ENCODE peak calls at places on chromosomes 16 and 17, in five cellular contexts. E is MM.1S, W is GM23248, P is esophagus squamous epithelium, X is lower lobe of right lung. J is an unnamed sample.

GRCh38 chr17:61574542-61575351 is 16.3 kb downstream of the NACA2 start:
- DNase-seq in E (no peak), W (peak; percentile 66), P (no peak), X (no peak), J (no peak)

GRCh38 chr16:3458852-3459361 is 15.4 kb downstream of the NAA60 start:
- DNase-seq in E (peak; percentile 31), W (peak; percentile 50), P (no peak), X (no peak), J (no peak)

GRCh38 chr17:79027274-79027924 is 3.4 kb downstream of the C1QTNF1 start:
- DNase-seq in E (no peak), W (peak; percentile 43), P (no peak), X (no peak), J (peak; percentile 15)

GRCh38 chr17:38510424-38511125 is 82.3 kb downstream of the ARHGAP23 start:
- DNase-seq in E (no peak), W (no peak), P (no peak), X (no peak), J (no peak)

GRCh38 chr17:69637399-69638165 is 223.1 kb downstream of the MAP2K6 start:
- DNase-seq in E (no peak), W (peak; percentile 80), P (no peak), X (no peak), J (no peak)

GRCh38 chr16:56349711-56350161 is 75.6 kb downstream of the AMFR start:
- DNase-seq in E (no peak), W (no peak), P (no peak), X (no peak), J (no peak)

GRCh38 chr17:17079761-17080160 is 37.5 kb downstream of the MPRIP start:
- DNase-seq in E (no peak), W (no peak), P (no peak), X (peak; percentile 79), J (peak; percentile 49)

GRCh38 chr16:48125888-48126287 is 29.9 kb downstream of the ABCC12 start:
- DNase-seq in E (no peak), W (no peak), P (no peak), X (no peak), J (no peak)

GRCh38 chr17:45224671-45225050 is 3.0 kb downstream of the FMNL1 start:
- DNase-seq in E (peak; percentile 21), W (no peak), P (no peak), X (no peak), J (no peak)

GRCh38 chr16:324201-324450 is 28.4 kb downstream of the AXIN1 start:
- DNase-seq in E (no peak), W (no peak), P (no peak), X (no peak), J (no peak)

GRCh38 chr16:49200223-49200820 is 81.3 kb downstream of the CBLN1 start:
- DNase-seq in E (no peak), W (no peak), P (no peak), X (no peak), J (no peak)

GRCh38 chr16:91484-91883 is 13.5 kb downstream of the MPG start:
- DNase-seq in E (no peak), W (no peak), P (no peak), X (no peak), J (no peak)

GRCh38 chr16:81517630-81518438 is 73.2 kb downstream of the CMIP start:
- DNase-seq in E (no peak), W (peak; percentile 71), P (no peak), X (no peak), J (no peak)

GRCh38 chr16:81956213-81956948 is 54.9 kb downstream of the SDR42E1 start:
- DNase-seq in E (no peak), W (peak; percentile 86), P (no peak), X (peak; percentile 65), J (no peak)

GRCh38 chr16:23257682-23258081 is 44.4 kb upstream of the SCNN1B start:
- DNase-seq in E (no peak), W (no peak), P (no peak), X (no peak), J (no peak)

GRCh38 chr17:76273435-76273921 is 8.3 kb downstream of the UBALD2 start:
- DNase-seq in E (no peak), W (no peak), P (no peak), X (peak; percentile 47), J (no peak)

GRCh38 chr16:78099372-78100161 is at the start of gene WWOX:
- DNase-seq in E (peak; percentile 93), W (peak; percentile 100), P (peak; percentile 93), X (peak; percentile 98), J (peak; percentile 97)

GRCh38 chr16:83742076-83742475 is 65.7 kb upstream of the HSBP1 start:
- DNase-seq in E (no peak), W (no peak), P (no peak), X (no peak), J (no peak)

GRCh38 chr17:67241719-67242341 is 3.2 kb downstream of the HELZ start:
- DNase-seq in E (no peak), W (no peak), P (no peak), X (no peak), J (no peak)
- H3K4me3 ChIP-seq in E (no peak overlapping the region), W (peak overlapping the region; percentile 4), P (no peak overlapping the region), X (no peak overlapping the region), J (no peak overlapping the region)

GRCh38 chr16:1786242-1787055 is 3.7 kb downstream of the NUBP2 start:
- DNase-seq in E (no peak), W (no peak), P (no peak), X (no peak), J (no peak)
- H3K4me1 ChIP-seq in E (peaks cover under 1% of the 10 kb centered on the region), W (no peaks in the 10 kb centered on the region), P (peaks cover 30% of the 10 kb centered on the region), X (peaks cover 25% of the 10 kb centered on the region), J (peaks cover 2% of the 10 kb centered on the region)

GRCh38 chr17:36947922-36948716 is 635 bp upstream of the AATF start:
- DNase-seq in E (no peak), W (no peak), P (no peak), X (no peak), J (no peak)

GRCh38 chr17:36948717-36949460 is at the start of gene AATF:
- DNase-seq in E (peak; percentile 97), W (peak; percentile 98), P (peak; percentile 81), X (peak; percentile 97), J (peak; percentile 96)

GRCh38 chr17:36949461-36949927 is 740 bp downstream of the AATF start:
- DNase-seq in E (no peak), W (no peak), P (no peak), X (no peak), J (no peak)

GRCh38 chr17:36951390-36951789 is 2.6 kb downstream of the AATF start:
- DNase-seq in E (no peak), W (no peak), P (no peak), X (no peak), J (no peak)

DNA sequence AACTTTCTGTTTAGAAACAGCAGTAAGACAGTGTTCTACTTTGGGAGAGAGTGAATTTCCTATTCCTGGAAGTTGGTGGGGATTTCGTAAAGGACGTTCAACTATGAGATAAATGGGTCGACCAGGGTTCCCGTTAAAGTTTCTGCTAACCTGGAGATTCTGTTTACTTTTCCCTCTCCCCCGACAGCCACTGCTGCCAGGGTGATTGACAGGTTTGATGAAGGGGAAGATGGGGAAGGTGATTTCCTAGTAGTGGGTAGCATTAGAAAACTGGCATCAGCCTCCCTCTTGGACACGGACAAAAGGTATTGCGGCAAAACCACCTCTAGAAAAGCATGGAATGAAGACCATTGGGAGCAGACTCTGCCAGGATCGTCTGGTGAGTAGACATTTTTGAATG is 1.3 kb downstream of the AATF start:
- DNase-seq in E (no peak), W (no peak), P (no peak), X (no peak), J (no peak)
- H3K27ac ChIP-seq in E (no peak overlapping the region), W (peak overlapping the region; percentile 91), P (no peak overlapping the region), X (no peak overlapping the region), J (no peak overlapping the region)

DNA sequence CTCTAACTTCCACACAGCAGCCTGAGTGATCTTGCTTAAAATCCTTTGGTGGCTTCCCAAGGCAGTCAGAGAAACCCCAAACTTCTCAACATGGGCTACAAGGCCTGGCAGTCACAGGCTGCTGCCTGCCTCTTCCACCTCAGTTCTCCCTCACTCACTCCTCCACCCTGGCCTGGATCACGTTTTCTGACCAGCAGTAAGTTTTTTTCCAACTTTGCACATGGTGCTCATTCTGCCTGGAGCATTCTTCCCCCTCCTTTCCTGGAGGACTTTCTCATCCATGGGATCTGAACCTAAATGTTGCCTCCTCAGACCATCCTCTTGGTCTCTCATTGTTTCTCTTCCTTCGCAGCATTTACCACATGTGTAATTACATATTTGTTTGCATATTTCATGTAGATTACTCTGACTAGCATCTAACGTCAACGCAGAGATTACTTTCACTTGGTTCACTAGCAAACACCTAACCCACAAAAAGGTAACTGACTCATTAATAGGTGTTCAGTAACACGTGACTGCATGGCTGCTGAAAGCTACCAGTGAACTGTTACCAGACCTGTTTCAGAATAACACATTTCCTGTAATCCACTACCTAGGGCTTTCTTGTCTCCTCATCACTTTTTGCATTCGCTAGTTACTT is 17.1 kb downstream of the GNA13 start:
- DNase-seq in E (peak; percentile 91), W (no peak), P (no peak), X (no peak), J (no peak)
- H3K4me3 ChIP-seq in E (peak overlapping the region; percentile 11), W (no peak overlapping the region), P (no peak overlapping the region), X (no peak overlapping the region), J (no peak overlapping the region)

GRCh38 chr16:68286153-68287074 is 22.1 kb downstream of the SLC7A6 start:
- DNase-seq in E (peak; percentile 45), W (no peak), P (no peak), X (no peak), J (no peak)

GRCh38 chr16:68285683-68286082 is 21.4 kb downstream of the SLC7A6 start:
- DNase-seq in E (no peak), W (no peak), P (no peak), X (no peak), J (no peak)

GRCh38 chr16:68283840-68284595 is 19.7 kb downstream of the SLC7A6 start:
- DNase-seq in E (peak; percentile 73), W (no peak), P (no peak), X (no peak), J (no peak)

GRCh38 chr16:68283346-68283745 is 19.0 kb downstream of the SLC7A6 start:
- DNase-seq in E (no peak), W (no peak), P (no peak), X (no peak), J (no peak)

DNA sequence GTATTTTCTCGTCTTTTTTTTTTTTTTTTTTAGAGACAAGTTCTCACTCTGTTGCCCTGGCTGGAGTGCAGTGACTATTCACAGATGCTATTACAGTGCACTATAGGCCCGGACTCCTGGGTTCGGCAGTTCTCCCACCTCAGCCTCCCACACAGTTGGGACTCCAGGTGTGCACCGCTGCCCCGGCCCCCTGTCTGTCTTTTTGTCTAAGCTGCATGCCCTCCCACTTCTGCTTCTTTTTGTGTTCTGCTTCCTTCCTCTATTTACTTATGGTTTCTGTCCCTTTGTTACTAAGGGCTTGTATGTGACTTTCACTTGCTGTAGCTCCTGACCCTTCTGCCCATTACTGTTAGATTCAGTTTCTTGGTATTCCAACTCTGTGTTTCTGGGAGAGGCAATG is 20.5 kb downstream of the SLC7A6 start:
- DNase-seq in E (peak; percentile 77), W (no peak), P (no peak), X (no peak), J (no peak)
- H3K4me1 ChIP-seq in E (peaks cover 68% of the 10 kb centered on the region), W (peaks cover 30% of the 10 kb centered on the region), P (peaks cover 48% of the 10 kb centered on the region), X (peaks cover 67% of the 10 kb centered on the region), J (no peaks in the 10 kb centered on the region)

DNA sequence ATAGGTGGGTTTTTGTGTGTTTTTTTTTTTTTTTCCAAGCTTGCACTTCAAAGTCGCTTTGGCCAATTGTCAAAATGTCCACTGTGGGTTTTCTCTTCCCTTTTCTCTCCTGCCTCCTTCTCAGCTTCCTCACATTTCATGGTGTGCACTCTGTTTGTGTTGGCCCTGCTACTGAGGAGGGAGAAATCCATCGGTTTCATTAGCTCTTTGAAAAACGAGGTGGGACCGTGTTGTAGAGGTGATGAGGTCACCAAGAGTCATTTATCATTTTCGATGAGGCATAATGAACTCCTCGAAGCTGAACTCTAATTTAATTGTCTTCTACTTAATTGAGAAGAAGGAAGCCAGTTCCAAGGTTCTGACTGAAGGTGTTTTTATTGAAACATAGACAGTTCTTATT is 174.4 kb upstream of the TOX3 start:
- DNase-seq in E (no peak), W (no peak), P (no peak), X (no peak), J (no peak)
- H3K27ac ChIP-seq in E (no peak overlapping the region), W (no peak overlapping the region), P (no peak overlapping the region), X (no peak overlapping the region), J (no peak overlapping the region)

J was measured in uterus.